ENCODE peak calls at places on chromosomes 5 and 9, in five cellular contexts. One of them, this sample, is unnamed.

GRCh38 chr5:173094012-173094661 is 38.0 kb downstream of the CREBRF start:
- DNase-seq in ACHN: no peak
- DNase-seq in nucleus accumbens: no peak
- DNase-seq in posterior vena cava: no peak
- DNase-seq in transverse colon: no peak
- DNase-seq in this sample: no peak

GRCh38 chr9:129276486-129277260 is 98.6 kb upstream of the IER5L start:
- DNase-seq in ACHN: no peak
- DNase-seq in nucleus accumbens: no peak
- DNase-seq in posterior vena cava: peak
- DNase-seq in transverse colon: no peak
- DNase-seq in this sample: no peak

GRCh38 chr5:22986281-22986680 is 133.1 kb upstream of the CDH12 start:
- DNase-seq in ACHN: no peak
- DNase-seq in nucleus accumbens: no peak
- DNase-seq in posterior vena cava: no peak
- DNase-seq in transverse colon: peak
- DNase-seq in this sample: no peak

GRCh38 chr9:108546223-108546622 is 309.6 kb downstream of the ACTL7B start:
- DNase-seq in ACHN: no peak
- DNase-seq in nucleus accumbens: no peak
- DNase-seq in posterior vena cava: no peak
- DNase-seq in transverse colon: no peak
- DNase-seq in this sample: no peak

GRCh38 chr9:116741106-116741740 is 54.1 kb downstream of the TRIM32 start:
- DNase-seq in ACHN: no peak
- DNase-seq in nucleus accumbens: no peak
- DNase-seq in posterior vena cava: no peak
- DNase-seq in transverse colon: no peak
- DNase-seq in this sample: no peak

GRCh38 chr5:170648546-170648945 is 135.0 kb upstream of the GABRP start:
- DNase-seq in ACHN: peak
- DNase-seq in nucleus accumbens: no peak
- DNase-seq in posterior vena cava: no peak
- DNase-seq in transverse colon: no peak
- DNase-seq in this sample: no peak

GRCh38 chr9:85859751-85860150 is 81.2 kb upstream of the NAA35 start:
- DNase-seq in ACHN: no peak
- DNase-seq in nucleus accumbens: no peak
- DNase-seq in posterior vena cava: no peak
- DNase-seq in transverse colon: no peak
- DNase-seq in this sample: no peak

GRCh38 chr9:121671612-121672155 is 20.2 kb downstream of the DAB2IP start:
- DNase-seq in ACHN: no peak
- DNase-seq in nucleus accumbens: no peak
- DNase-seq in posterior vena cava: peak
- DNase-seq in transverse colon: no peak
- DNase-seq in this sample: no peak

GRCh38 chr5:16617272-16617973 is 626 bp upstream of the RETREG1 start:
- DNase-seq in ACHN: peak
- DNase-seq in nucleus accumbens: no peak
- DNase-seq in posterior vena cava: no peak
- DNase-seq in transverse colon: peak
- DNase-seq in this sample: no peak

GRCh38 chr9:70410368-70410767 is 4.1 kb downstream of the KLF9 start:
- DNase-seq in ACHN: peak
- DNase-seq in nucleus accumbens: no peak
- DNase-seq in posterior vena cava: no peak
- DNase-seq in transverse colon: no peak
- DNase-seq in this sample: no peak

GRCh38 chr9:132146015-132146414 is 15.8 kb upstream of the NTNG2 start:
- DNase-seq in ACHN: no peak
- DNase-seq in nucleus accumbens: peak
- DNase-seq in posterior vena cava: no peak
- DNase-seq in transverse colon: no peak
- DNase-seq in this sample: no peak

GRCh38 chr9:124941689-124942561 is 1.0 kb upstream of the GOLGA1 start:
- DNase-seq in ACHN: peak
- DNase-seq in nucleus accumbens: peak
- DNase-seq in posterior vena cava: peak
- DNase-seq in transverse colon: peak
- DNase-seq in this sample: peak

GRCh38 chr5:149665416-149666163 is 64.5 kb upstream of the PPARGC1B start:
- DNase-seq in ACHN: no peak
- DNase-seq in nucleus accumbens: no peak
- DNase-seq in posterior vena cava: no peak
- DNase-seq in transverse colon: no peak
- DNase-seq in this sample: no peak

GRCh38 chr5:143063175-143063970 is 293.2 kb downstream of the ARHGAP26 start:
- DNase-seq in ACHN: no peak
- DNase-seq in nucleus accumbens: no peak
- DNase-seq in posterior vena cava: peak
- DNase-seq in transverse colon: no peak
- DNase-seq in this sample: no peak

GRCh38 chr9:10785255-10785654 is 172.5 kb upstream of the PTPRD start:
- DNase-seq in ACHN: no peak
- DNase-seq in nucleus accumbens: no peak
- DNase-seq in posterior vena cava: no peak
- DNase-seq in transverse colon: no peak
- DNase-seq in this sample: no peak

GRCh38 chr9:117392992-117393391 is 21.9 kb downstream of the ASTN2 start:
- DNase-seq in ACHN: no peak
- DNase-seq in nucleus accumbens: no peak
- DNase-seq in posterior vena cava: no peak
- DNase-seq in transverse colon: no peak
- DNase-seq in this sample: no peak

GRCh38 chr9:79769476-79770275 is 197.9 kb downstream of the TLE4 start:
- DNase-seq in ACHN: no peak
- DNase-seq in nucleus accumbens: no peak
- DNase-seq in posterior vena cava: no peak
- DNase-seq in transverse colon: no peak
- DNase-seq in this sample: no peak

GRCh38 chr9:129138476-129139232 is 27.4 kb downstream of the PTPA start:
- DNase-seq in ACHN: no peak
- DNase-seq in nucleus accumbens: no peak
- DNase-seq in posterior vena cava: peak
- DNase-seq in transverse colon: peak
- DNase-seq in this sample: no peak

GRCh38 chr5:170427672-170428236 is 38.6 kb upstream of the KCNMB1 start:
- DNase-seq in ACHN: no peak
- DNase-seq in nucleus accumbens: no peak
- DNase-seq in posterior vena cava: peak
- DNase-seq in transverse colon: no peak
- DNase-seq in this sample: no peak

GRCh38 chr5:58077966-58078365 is 381.9 kb downstream of the PLK2 start:
- DNase-seq in ACHN: no peak
- DNase-seq in nucleus accumbens: no peak
- DNase-seq in posterior vena cava: no peak
- DNase-seq in transverse colon: no peak
- DNase-seq in this sample: no peak

GRCh38 chr5:157366741-157367684 is 93.0 kb upstream of the NIPAL4 start:
- DNase-seq in ACHN: peak
- DNase-seq in nucleus accumbens: peak
- DNase-seq in posterior vena cava: no peak
- DNase-seq in transverse colon: no peak
- DNase-seq in this sample: no peak

GRCh38 chr9:90903731-90904422 is 102.3 kb downstream of the SYK start:
- DNase-seq in ACHN: no peak
- DNase-seq in nucleus accumbens: no peak
- DNase-seq in posterior vena cava: no peak
- DNase-seq in transverse colon: no peak
- DNase-seq in this sample: no peak

GRCh38 chr9:124502711-124503702 is 4.2 kb downstream of the NR5A1 start:
- DNase-seq in ACHN: no peak
- DNase-seq in nucleus accumbens: no peak
- DNase-seq in posterior vena cava: no peak
- DNase-seq in transverse colon: no peak
- DNase-seq in this sample: no peak